ENCODE peak calls at places on chromosomes 7 and 10, in six cellular contexts. T is choroid plexus epithelial cell, S is lower leg skin, H is heart left ventricle, E is thoracic aorta, K is astrocyte of the spinal cord. G is an unnamed sample.

GRCh38 chr7:6392712-6393666 is 54.8 kb downstream of the DAGLB start:
- DNase-seq in H (no peak), S (peak; percentile 91), K (peak; percentile 72), T (peak; percentile 85), E (peak; percentile 89), G (peak; percentile 51)

GRCh38 chr10:10498781-10499180 is 518.9 kb upstream of the CELF2 start:
- DNase-seq in E (no peak), T (peak; percentile 20), H (no peak), K (no peak), S (no peak), G (no peak)

GRCh38 chr10:110629680-110630191 is 14.4 kb upstream of the RBM20 start:
- DNase-seq in S (no peak), E (no peak), K (peak; percentile 87), H (no peak), T (peak; percentile 82), G (peak; percentile 46)

GRCh38 chr10:14953452-14954000 is 370 bp downstream of the DCLRE1C start:
- DNase-seq in E (peak; percentile 7), H (no peak), T (peak; percentile 78), S (peak; percentile 91), K (peak; percentile 70), G (peak; percentile 10)

GRCh38 chr7:7176421-7177043 is 5.8 kb upstream of the C1GALT1 start:
- DNase-seq in K (peak; percentile 92), S (no peak), H (no peak), E (no peak), T (peak; percentile 93), G (peak; percentile 63)

GRCh38 chr7:7895004-7895650 is 73.5 kb upstream of the GLCCI1 start:
- DNase-seq in H (no peak), S (no peak), T (no peak), E (no peak), K (no peak), G (no peak)

GRCh38 chr7:43694399-43694748 is 34.9 kb downstream of the COA1 start:
- DNase-seq in E (no peak), K (peak; percentile 91), T (peak; percentile 91), S (no peak), H (no peak), G (no peak)

GRCh38 chr7:41104621-41105020 is 598.3 kb downstream of the INHBA start:
- DNase-seq in S (no peak), T (no peak), E (no peak), K (no peak), H (no peak), G (no peak)

GRCh38 chr10:58531084-58531695 is 18.5 kb downstream of the BICC1 start:
- DNase-seq in S (no peak), H (no peak), T (peak; percentile 88), E (no peak), K (peak; percentile 84), G (no peak)

GRCh38 chr10:125820705-125821104 is 2.4 kb downstream of the UROS start:
- DNase-seq in S (no peak), H (no peak), K (no peak), E (no peak), T (peak; percentile 35), G (no peak)

GRCh38 chr7:81260152-81260551 is 341.3 kb upstream of the SEMA3C start:
- DNase-seq in T (peak; percentile 39), K (no peak), H (no peak), E (no peak), S (no peak), G (no peak)

GRCh38 chr10:74542077-74542476 is 284.3 kb upstream of the KAT6B start:
- DNase-seq in S (no peak), T (peak; percentile 96), E (no peak), H (no peak), K (peak; percentile 37), G (peak; percentile 49)

GRCh38 chr10:119608316-119609155 is 11.8 kb upstream of the TIAL1 start:
- DNase-seq in K (peak; percentile 32), E (no peak), T (peak; percentile 55), S (peak; percentile 81), H (peak; percentile 74), G (no peak)

GRCh38 chr7:128080169-128080568 is 48.9 kb upstream of the LRRC4 start:
- DNase-seq in E (no peak), H (no peak), S (no peak), T (no peak), K (no peak), G (no peak)

GRCh38 chr7:22184549-22185199 is 172.3 kb downstream of the RAPGEF5 start:
- DNase-seq in K (no peak), H (no peak), T (no peak), S (no peak), E (no peak), G (no peak)

GRCh38 chr7:95996174-95996573 is 223.8 kb downstream of the DYNC1I1 start:
- DNase-seq in E (no peak), K (no peak), S (no peak), T (no peak), H (no peak), G (no peak)

GRCh38 chr7:40234046-40234445 is 99.2 kb downstream of the SUGCT start:
- DNase-seq in K (no peak), H (no peak), T (no peak), E (no peak), S (no peak), G (no peak)

GRCh38 chr7:20588678-20589077 is 26.8 kb upstream of the ABCB5 start:
- DNase-seq in H (no peak), K (no peak), T (no peak), S (no peak), E (no peak), G (no peak)

DNA sequence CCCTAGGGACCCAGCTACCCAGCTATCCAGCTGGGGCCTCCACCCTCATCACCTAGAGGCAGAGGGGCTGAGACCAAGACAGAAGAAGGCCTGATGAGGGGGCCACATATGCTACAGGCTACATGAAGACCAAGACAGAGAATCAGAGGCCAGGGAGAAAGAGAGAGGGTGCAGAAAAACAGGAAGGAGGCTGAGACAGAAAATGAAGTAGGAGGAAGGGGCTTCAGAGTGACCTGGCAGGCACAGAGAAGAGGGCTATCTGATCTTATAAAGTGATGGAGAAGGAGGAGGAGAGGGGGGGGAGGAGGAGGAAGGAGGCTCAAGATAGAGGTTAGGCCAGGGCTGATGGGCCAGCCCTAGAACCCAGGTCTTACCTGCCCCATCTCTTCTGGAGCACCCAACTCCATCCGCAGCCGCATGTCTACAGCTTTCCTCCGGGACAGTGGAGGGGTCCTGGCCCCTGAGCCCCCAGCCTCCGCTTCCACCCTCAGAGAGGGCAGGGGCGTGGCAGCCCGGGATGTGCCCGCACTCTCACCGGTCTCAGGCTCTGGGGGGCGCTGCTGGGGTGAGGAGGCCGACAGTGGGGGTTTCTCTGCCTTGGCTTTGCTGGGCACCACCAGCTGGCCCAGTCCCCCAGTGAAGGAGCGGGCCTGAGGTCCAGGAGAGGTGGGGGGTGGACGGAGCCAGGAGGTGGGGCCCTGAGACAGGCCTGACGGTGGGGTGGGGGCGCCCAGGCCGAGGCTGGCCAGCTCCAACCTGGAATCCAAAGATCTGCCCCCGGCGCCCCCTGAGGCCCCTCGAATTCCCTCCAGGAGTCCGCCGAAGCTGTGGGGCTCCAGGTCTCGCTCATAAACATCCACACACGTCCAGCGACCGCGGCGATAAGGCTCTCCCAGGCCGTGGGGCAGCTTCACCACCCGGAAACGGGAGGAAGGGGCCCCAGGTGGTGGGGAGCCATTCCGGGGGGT is 1.8 kb downstream of the TSC22D4 start:
- DNase-seq in E (no peak), S (no peak), K (no peak), T (no peak), H (no peak), G (no peak)
- TF ChIP-seq CTCF in E (no peak), S (no peak), K (peak; percentile 49), T (peak; percentile 50), H (peak; percentile 30), G (peak; percentile 57)

DNA sequence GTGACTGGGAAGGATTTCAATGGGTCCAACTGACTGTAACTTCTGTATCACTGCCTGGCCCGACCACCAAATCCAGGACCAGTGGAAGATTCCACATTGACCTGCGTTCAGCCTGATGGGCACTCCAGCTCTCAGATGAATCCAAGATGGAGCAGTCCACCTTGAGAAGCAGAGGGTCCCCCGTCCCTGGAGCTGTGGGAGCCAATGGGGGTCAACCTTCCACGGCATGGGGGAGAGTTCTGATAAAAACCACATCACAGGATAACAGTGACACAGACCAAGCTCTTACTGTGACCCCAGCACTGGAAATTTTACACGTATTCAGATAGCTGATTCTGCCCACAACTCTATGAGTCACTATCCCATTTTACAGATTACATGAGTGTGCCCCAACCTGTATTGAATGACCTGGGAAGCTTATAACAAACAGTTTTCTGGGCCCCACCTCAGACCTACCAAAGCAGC is 11.2 kb downstream of the ZCCHC24 start:
- DNase-seq in T (peak; percentile 45), K (peak; percentile 47), E (no peak), S (no peak), H (no peak), G (no peak)
- H3K4me3 ChIP-seq in T (no peak overlapping the region), K (no peak overlapping the region), E (peak overlapping the region; percentile 57), S (no peak overlapping the region), H (no peak overlapping the region), G (no peak overlapping the region)

GRCh38 chr7:50626971-50627370 is 61.8 kb upstream of the DDC start:
- DNase-seq in T (no peak), K (no peak), E (no peak), H (no peak), S (no peak), G (no peak)

GRCh38 chr7:50627824-50628361 is 62.7 kb upstream of the DDC start:
- DNase-seq in S (no peak), E (no peak), H (peak; percentile 52), K (no peak), T (no peak), G (no peak)

GRCh38 chr7:50629238-50629901 is 64.2 kb upstream of the DDC start:
- DNase-seq in T (no peak), K (no peak), E (no peak), H (no peak), S (no peak), G (no peak)

GRCh38 chr7:50626286-50626685 is 61.1 kb upstream of the DDC start:
- DNase-seq in H (no peak), T (no peak), E (no peak), K (no peak), S (no peak), G (no peak)

DNA sequence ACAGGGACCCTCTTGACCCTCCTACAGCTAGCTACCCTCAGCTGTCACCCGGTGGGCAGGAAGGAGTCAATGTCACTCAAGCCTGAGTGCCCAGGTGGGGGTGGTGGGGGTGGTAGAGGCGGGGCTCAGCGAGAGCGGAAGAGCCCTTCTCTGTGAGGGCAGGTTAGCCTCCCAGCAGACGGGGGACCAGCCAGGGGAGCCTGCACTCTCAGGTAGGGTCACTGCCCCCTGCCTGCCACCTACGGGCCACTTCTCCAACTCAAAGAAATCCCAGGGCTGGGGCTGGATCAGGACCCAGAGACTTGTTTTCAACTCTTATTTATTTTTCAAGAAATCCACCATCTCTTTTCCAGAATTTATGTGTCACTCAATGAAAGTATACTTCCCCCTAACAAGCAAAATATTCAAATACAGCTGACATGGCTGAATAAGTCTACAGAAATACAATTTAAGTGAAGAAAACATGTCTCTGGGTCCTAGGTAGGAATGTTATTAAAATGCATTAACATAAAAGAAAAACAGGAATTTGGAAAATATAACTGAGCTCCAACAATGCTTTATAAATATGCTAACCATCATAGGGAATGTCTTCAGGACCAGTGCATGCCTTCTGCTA is 63.4 kb upstream of the DDC start:
- DNase-seq in S (no peak), E (no peak), T (no peak), K (no peak), H (no peak), G (no peak)
- TF ChIP-seq CTCF in S (no peak), E (no peak), T (no peak), K (no peak), H (no peak), G (no peak)

DNA sequence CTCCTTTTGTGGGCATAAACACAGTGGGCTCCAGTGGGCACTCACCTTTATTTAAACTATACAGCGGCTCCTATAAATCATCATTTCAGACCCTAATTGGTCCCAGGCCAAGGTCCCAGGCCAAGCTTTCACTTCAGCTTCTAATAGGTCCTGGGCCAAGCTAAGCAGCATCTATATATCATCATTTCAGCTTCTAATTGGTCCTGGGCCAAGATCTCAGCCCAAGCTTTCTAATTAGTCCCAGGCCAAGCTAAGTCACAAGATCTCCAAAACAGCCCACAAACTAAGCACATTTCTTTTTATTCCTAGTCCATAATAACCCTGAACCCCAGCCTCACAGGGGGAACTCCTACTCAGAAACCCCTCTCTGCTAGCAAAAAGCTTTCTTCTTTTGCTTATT is 47.1 kb downstream of the ZNF680 start:
- DNase-seq in E (no peak), H (no peak), T (peak; percentile 7), S (no peak), K (no peak), G (no peak)
- H3K4me3 ChIP-seq in E (peak overlapping the region; percentile 23), H (no peak overlapping the region), T (no peak overlapping the region), S (no peak overlapping the region), K (no peak overlapping the region), G (no peak overlapping the region)

G was measured in retinal pigment epithelial cell.